ENCODE peak calls at places on chromosome 19, in eight cellular contexts. One of them, this sample, is unnamed.

GRCh38 chr19:45641274-45642105 is 2.3 kb upstream of the EML2 start:
- DNase-seq in tibial nerve: peak
- DNase-seq in body of pancreas: peak
- DNase-seq in hepatocyte: peak
- DNase-seq in fibroblast of lung: peak
- DNase-seq in effector memory CD4-positive, alpha-beta T cell: peak
- DNase-seq in psoas muscle: peak
- DNase-seq in heart right ventricle: peak
- DNase-seq in this sample: peak

GRCh38 chr19:38684078-38684861 is 36.8 kb downstream of the ACTN4 start:
- DNase-seq in tibial nerve: peak
- DNase-seq in body of pancreas: peak
- DNase-seq in hepatocyte: peak
- DNase-seq in fibroblast of lung: peak
- DNase-seq in effector memory CD4-positive, alpha-beta T cell: peak
- DNase-seq in psoas muscle: peak
- DNase-seq in heart right ventricle: peak
- DNase-seq in this sample: peak

GRCh38 chr19:56671613-56671994 is at the start of gene ZNF835:
- DNase-seq in tibial nerve: peak
- DNase-seq in body of pancreas: peak
- DNase-seq in hepatocyte: no peak
- DNase-seq in fibroblast of lung: peak
- DNase-seq in effector memory CD4-positive, alpha-beta T cell: peak
- DNase-seq in psoas muscle: peak
- DNase-seq in heart right ventricle: peak
- DNase-seq in this sample: peak

GRCh38 chr19:15248648-15249559 is 16.7 kb upstream of the EPHX3 start:
- DNase-seq in tibial nerve: peak
- DNase-seq in body of pancreas: peak
- DNase-seq in hepatocyte: peak
- DNase-seq in fibroblast of lung: peak
- DNase-seq in effector memory CD4-positive, alpha-beta T cell: no peak
- DNase-seq in psoas muscle: peak
- DNase-seq in heart right ventricle: peak
- DNase-seq in this sample: no peak

GRCh38 chr19:38264486-38265212 is at the start of gene SPINT2:
- DNase-seq in tibial nerve: no peak
- DNase-seq in body of pancreas: no peak
- DNase-seq in hepatocyte: no peak
- DNase-seq in fibroblast of lung: no peak
- DNase-seq in effector memory CD4-positive, alpha-beta T cell: no peak
- DNase-seq in psoas muscle: no peak
- DNase-seq in heart right ventricle: peak
- DNase-seq in this sample: no peak

GRCh38 chr19:13817018-13817614 is 21.9 kb downstream of the ZSWIM4 start:
- DNase-seq in tibial nerve: no peak
- DNase-seq in body of pancreas: peak
- DNase-seq in hepatocyte: peak
- DNase-seq in fibroblast of lung: no peak
- DNase-seq in effector memory CD4-positive, alpha-beta T cell: no peak
- DNase-seq in psoas muscle: no peak
- DNase-seq in heart right ventricle: no peak
- DNase-seq in this sample: no peak

GRCh38 chr19:38409631-38410133 is 6.8 kb downstream of the FAM98C start:
- DNase-seq in tibial nerve: no peak
- DNase-seq in body of pancreas: no peak
- DNase-seq in hepatocyte: no peak
- DNase-seq in fibroblast of lung: peak
- DNase-seq in effector memory CD4-positive, alpha-beta T cell: no peak
- DNase-seq in psoas muscle: no peak
- DNase-seq in heart right ventricle: peak
- DNase-seq in this sample: no peak

GRCh38 chr19:34733266-34733825 is 697 bp upstream of the ZNF181 start:
- DNase-seq in tibial nerve: peak
- DNase-seq in body of pancreas: no peak
- DNase-seq in hepatocyte: peak
- DNase-seq in fibroblast of lung: no peak
- DNase-seq in effector memory CD4-positive, alpha-beta T cell: no peak
- DNase-seq in psoas muscle: peak
- DNase-seq in heart right ventricle: no peak
- DNase-seq in this sample: no peak

GRCh38 chr19:16117594-16118033 is 5.9 kb downstream of the RAB8A start:
- DNase-seq in tibial nerve: no peak
- DNase-seq in body of pancreas: no peak
- DNase-seq in hepatocyte: no peak
- DNase-seq in fibroblast of lung: no peak
- DNase-seq in effector memory CD4-positive, alpha-beta T cell: no peak
- DNase-seq in psoas muscle: no peak
- DNase-seq in heart right ventricle: no peak
- DNase-seq in this sample: no peak

GRCh38 chr19:42115705-42116104 is 16.5 kb downstream of the POU2F2 start:
- DNase-seq in tibial nerve: no peak
- DNase-seq in body of pancreas: no peak
- DNase-seq in hepatocyte: no peak
- DNase-seq in fibroblast of lung: no peak
- DNase-seq in effector memory CD4-positive, alpha-beta T cell: no peak
- DNase-seq in psoas muscle: no peak
- DNase-seq in heart right ventricle: no peak
- DNase-seq in this sample: peak

GRCh38 chr19:15532779-15533521 is 24.6 kb downstream of the CYP4F22 start:
- DNase-seq in tibial nerve: no peak
- DNase-seq in body of pancreas: no peak
- DNase-seq in hepatocyte: no peak
- DNase-seq in fibroblast of lung: no peak
- DNase-seq in effector memory CD4-positive, alpha-beta T cell: no peak
- DNase-seq in psoas muscle: no peak
- DNase-seq in heart right ventricle: no peak
- DNase-seq in this sample: no peak

GRCh38 chr19:45643024-45643926 is 4.1 kb upstream of the EML2 start:
- DNase-seq in tibial nerve: peak
- DNase-seq in body of pancreas: peak
- DNase-seq in hepatocyte: peak
- DNase-seq in fibroblast of lung: peak
- DNase-seq in effector memory CD4-positive, alpha-beta T cell: peak
- DNase-seq in psoas muscle: peak
- DNase-seq in heart right ventricle: peak
- DNase-seq in this sample: peak

GRCh38 chr19:49847731-49848696 is 2.9 kb upstream of the PTOV1 start:
- DNase-seq in tibial nerve: no peak
- DNase-seq in body of pancreas: no peak
- DNase-seq in hepatocyte: no peak
- DNase-seq in fibroblast of lung: peak
- DNase-seq in effector memory CD4-positive, alpha-beta T cell: no peak
- DNase-seq in psoas muscle: no peak
- DNase-seq in heart right ventricle: no peak
- DNase-seq in this sample: peak
- H3K27ac ChIP-seq in tibial nerve: no peak
- H3K27ac ChIP-seq in body of pancreas: no peak
- H3K27ac ChIP-seq in hepatocyte: no peak
- H3K27ac ChIP-seq in fibroblast of lung: no peak
- H3K27ac ChIP-seq in effector memory CD4-positive, alpha-beta T cell: no peak
- H3K27ac ChIP-seq in psoas muscle: peak
- H3K27ac ChIP-seq in heart right ventricle: no peak
- H3K27ac ChIP-seq in this sample: no peak

GRCh38 chr19:32910874-32911273 is 41.3 kb upstream of the SLC7A9 start:
- DNase-seq in tibial nerve: no peak
- DNase-seq in body of pancreas: no peak
- DNase-seq in hepatocyte: no peak
- DNase-seq in fibroblast of lung: no peak
- DNase-seq in effector memory CD4-positive, alpha-beta T cell: no peak
- DNase-seq in psoas muscle: no peak
- DNase-seq in heart right ventricle: no peak
- DNase-seq in this sample: no peak

GRCh38 chr19:32911467-32911866 is 41.9 kb upstream of the SLC7A9 start:
- DNase-seq in tibial nerve: no peak
- DNase-seq in body of pancreas: no peak
- DNase-seq in hepatocyte: no peak
- DNase-seq in fibroblast of lung: no peak
- DNase-seq in effector memory CD4-positive, alpha-beta T cell: no peak
- DNase-seq in psoas muscle: no peak
- DNase-seq in heart right ventricle: no peak
- DNase-seq in this sample: no peak

GRCh38 chr19:32908641-32909190 is 39.1 kb upstream of the SLC7A9 start:
- DNase-seq in tibial nerve: no peak
- DNase-seq in body of pancreas: no peak
- DNase-seq in hepatocyte: no peak
- DNase-seq in fibroblast of lung: no peak
- DNase-seq in effector memory CD4-positive, alpha-beta T cell: no peak
- DNase-seq in psoas muscle: no peak
- DNase-seq in heart right ventricle: no peak
- DNase-seq in this sample: no peak

GRCh38 chr19:32909257-32909656 is 39.7 kb upstream of the SLC7A9 start:
- DNase-seq in tibial nerve: no peak
- DNase-seq in body of pancreas: no peak
- DNase-seq in hepatocyte: no peak
- DNase-seq in fibroblast of lung: no peak
- DNase-seq in effector memory CD4-positive, alpha-beta T cell: no peak
- DNase-seq in psoas muscle: no peak
- DNase-seq in heart right ventricle: no peak
- DNase-seq in this sample: no peak

GRCh38 chr19:32910094-32910493 is 40.5 kb upstream of the SLC7A9 start:
- DNase-seq in tibial nerve: no peak
- DNase-seq in body of pancreas: no peak
- DNase-seq in hepatocyte: no peak
- DNase-seq in fibroblast of lung: no peak
- DNase-seq in effector memory CD4-positive, alpha-beta T cell: no peak
- DNase-seq in psoas muscle: no peak
- DNase-seq in heart right ventricle: no peak
- DNase-seq in this sample: no peak
- H3K4me3 ChIP-seq in tibial nerve: no peak
- H3K4me3 ChIP-seq in body of pancreas: no peak
- H3K4me3 ChIP-seq in hepatocyte: no peak
- H3K4me3 ChIP-seq in fibroblast of lung: no peak
- H3K4me3 ChIP-seq in effector memory CD4-positive, alpha-beta T cell: no peak
- H3K4me3 ChIP-seq in psoas muscle: no peak
- H3K4me3 ChIP-seq in heart right ventricle: no peak
- H3K4me3 ChIP-seq in this sample: no peak

GRCh38 chr19:30360378-30361106 is 11.6 kb upstream of the ZNF536 start:
- DNase-seq in tibial nerve: no peak
- DNase-seq in body of pancreas: no peak
- DNase-seq in hepatocyte: no peak
- DNase-seq in fibroblast of lung: no peak
- DNase-seq in effector memory CD4-positive, alpha-beta T cell: no peak
- DNase-seq in psoas muscle: no peak
- DNase-seq in heart right ventricle: no peak
- DNase-seq in this sample: no peak
- H3K27ac ChIP-seq in tibial nerve: peak
- H3K27ac ChIP-seq in body of pancreas: no peak
- H3K27ac ChIP-seq in hepatocyte: no peak
- H3K27ac ChIP-seq in fibroblast of lung: no peak
- H3K27ac ChIP-seq in effector memory CD4-positive, alpha-beta T cell: no peak
- H3K27ac ChIP-seq in psoas muscle: peak
- H3K27ac ChIP-seq in heart right ventricle: no peak
- H3K27ac ChIP-seq in this sample: no peak

DNA sequence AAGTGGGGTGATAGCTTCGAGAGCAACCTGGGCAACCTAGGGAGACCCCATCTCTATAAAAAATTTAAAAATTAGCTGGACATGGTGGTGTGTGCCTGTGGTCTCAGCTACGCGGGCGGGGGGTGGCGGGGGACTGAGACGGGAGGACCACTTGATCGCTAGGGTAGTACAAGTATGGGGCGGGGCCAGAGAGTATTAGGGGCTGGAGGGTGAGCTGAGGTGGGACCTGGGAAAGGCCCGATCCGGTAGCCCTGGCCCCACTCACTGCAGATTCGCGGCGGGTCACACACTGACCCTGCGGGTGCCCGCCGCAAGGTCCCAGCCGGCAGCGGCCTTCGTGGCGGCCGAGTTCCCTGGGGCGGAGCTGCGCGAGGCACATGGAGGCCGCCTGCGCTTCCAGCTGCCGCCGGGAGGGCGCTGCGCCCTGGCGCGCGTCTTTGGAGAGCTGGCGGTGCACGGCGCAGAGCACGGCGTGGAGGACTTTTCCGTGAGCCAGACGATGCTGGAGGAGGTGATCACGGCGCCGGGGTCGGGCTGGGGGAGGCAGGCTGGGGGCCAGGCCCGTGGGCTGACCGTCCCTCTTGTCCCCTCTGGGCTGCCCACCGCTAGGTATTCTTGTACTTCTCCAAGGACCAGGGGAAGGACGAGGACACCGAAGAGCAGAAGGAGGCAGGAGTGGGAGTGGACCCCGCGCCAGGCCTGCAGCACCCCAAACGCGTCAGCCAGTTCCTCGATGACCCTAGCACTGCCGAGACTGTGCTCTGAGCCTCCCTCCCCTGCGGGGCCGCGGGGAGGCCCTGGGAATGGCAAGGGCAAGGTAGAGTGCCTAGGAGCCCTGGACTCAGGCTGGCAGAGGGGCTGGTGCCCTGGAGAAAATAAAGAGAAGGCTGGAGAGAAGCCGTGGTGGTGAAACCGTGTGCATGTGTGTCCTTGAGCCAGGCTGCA is 2.0 kb upstream of the ARHGAP45 start:
- DNase-seq in tibial nerve: no peak
- DNase-seq in body of pancreas: peak
- DNase-seq in hepatocyte: peak
- DNase-seq in fibroblast of lung: peak
- DNase-seq in effector memory CD4-positive, alpha-beta T cell: peak
- DNase-seq in psoas muscle: peak
- DNase-seq in heart right ventricle: peak
- DNase-seq in this sample: peak
- H3K4me3 ChIP-seq in tibial nerve: no peak
- H3K4me3 ChIP-seq in body of pancreas: no peak
- H3K4me3 ChIP-seq in hepatocyte: no peak
- H3K4me3 ChIP-seq in fibroblast of lung: no peak
- H3K4me3 ChIP-seq in effector memory CD4-positive, alpha-beta T cell: no peak
- H3K4me3 ChIP-seq in psoas muscle: no peak
- H3K4me3 ChIP-seq in heart right ventricle: no peak
- H3K4me3 ChIP-seq in this sample: no peak

GRCh38 chr19:29966594-29967249 is 24.7 kb downstream of the URI1 start:
- DNase-seq in tibial nerve: no peak
- DNase-seq in body of pancreas: no peak
- DNase-seq in hepatocyte: no peak
- DNase-seq in fibroblast of lung: peak
- DNase-seq in effector memory CD4-positive, alpha-beta T cell: no peak
- DNase-seq in psoas muscle: no peak
- DNase-seq in heart right ventricle: no peak
- DNase-seq in this sample: no peak
- H3K27ac ChIP-seq in tibial nerve: no peak
- H3K27ac ChIP-seq in body of pancreas: no peak
- H3K27ac ChIP-seq in hepatocyte: no peak
- H3K27ac ChIP-seq in fibroblast of lung: no peak
- H3K27ac ChIP-seq in effector memory CD4-positive, alpha-beta T cell: no peak
- H3K27ac ChIP-seq in psoas muscle: no peak
- H3K27ac ChIP-seq in heart right ventricle: no peak
- H3K27ac ChIP-seq in this sample: no peak